ENCODE peak calls at places on chromosomes 12 and 14, in four cellular contexts. B, C, H and J are unnamed samples.

GRCh38 chr12:101793401-101793800 is 37.4 kb downstream of the GNPTAB start:
- DNase-seq in H (no peak), C (peak), B (peak), J (peak)

GRCh38 chr12:40141996-40142395 is 36.1 kb upstream of the SLC2A13 start:
- DNase-seq in H (no peak), B (no peak), C (no peak), J (no peak)

GRCh38 chr12:32881107-32881506 is 15.5 kb downstream of the PKP2 start:
- DNase-seq in C (no peak), H (no peak), B (no peak), J (no peak)

GRCh38 chr12:47123730-47124129 is 44.0 kb upstream of the AMIGO2 start:
- DNase-seq in H (no peak), C (no peak), B (no peak), J (no peak)

GRCh38 chr12:7460375-7461259 is 16.7 kb upstream of the CD163L1 start:
- DNase-seq in C (peak), B (peak), H (peak), J (peak)

GRCh38 chr12:62594771-62595170 is 128.1 kb downstream of the MON2 start:
- DNase-seq in C (no peak), B (no peak), H (no peak), J (no peak)

GRCh38 chr12:117819160-117819559 is 149.6 kb downstream of the KSR2 start:
- DNase-seq in H (no peak), B (no peak), C (no peak), J (no peak)

GRCh38 chr12:112734859-112735258 is 56.7 kb upstream of the RPH3A start:
- DNase-seq in B (no peak), H (no peak), C (no peak), J (no peak)

GRCh38 chr12:2550470-2551090 is 244.2 kb upstream of the FKBP4 start:
- DNase-seq in B (no peak), H (no peak), C (no peak), J (no peak)

GRCh38 chr12:71438670-71439361 is 782 bp upstream of the LGR5 start:
- DNase-seq in C (no peak), B (peak), H (no peak), J (no peak)

GRCh38 chr12:48261773-48262172 is 58.7 kb upstream of the OR10AD1 start:
- DNase-seq in H (no peak), C (no peak), B (no peak), J (no peak)

GRCh38 chr12:64171715-64172114 is 50.4 kb downstream of the KICS2 start:
- DNase-seq in H (no peak), B (peak), C (no peak), J (peak)

GRCh38 chr12:6925543-6926279 is 2.0 kb upstream of the ATN1 start:
- DNase-seq in B (peak), H (peak), C (no peak), J (peak)

GRCh38 chr14:35337557-35338255 is 45.5 kb downstream of the PSMA6 start:
- DNase-seq in B (no peak), H (peak), C (no peak), J (no peak)

GRCh38 chr12:75526655-75527511 is 15.5 kb upstream of the KRR1 start:
- DNase-seq in C (peak), H (no peak), B (peak), J (peak)

GRCh38 chr12:14185441-14186192 is 179.9 kb upstream of the ATF7IP start:
- DNase-seq in C (peak), B (peak), H (peak), J (peak)

GRCh38 chr14:53591816-53592215 is 364.8 kb downstream of the BMP4 start:
- DNase-seq in B (no peak), H (no peak), C (no peak), J (no peak)

GRCh38 chr12:57456145-57456700 is 1.1 kb downstream of the INHBE start:
- DNase-seq in H (peak), B (peak), C (no peak), J (peak)

GRCh38 chr12:31897791-31898503 is 61.3 kb upstream of the RESF1 start:
- DNase-seq in B (peak), H (peak), C (no peak), J (no peak)

GRCh38 chr12:41459815-41460214 is 271.7 kb downstream of the PDZRN4 start:
- DNase-seq in H (no peak), B (no peak), C (no peak), J (no peak)

GRCh38 chr12:41466762-41467270 is 278.7 kb downstream of the PDZRN4 start:
- DNase-seq in B (peak), H (no peak), C (no peak), J (no peak)

GRCh38 chr12:41462312-41462711 is 274.2 kb downstream of the PDZRN4 start:
- DNase-seq in H (no peak), B (no peak), C (no peak), J (no peak)

GRCh38 chr12:41466300-41466699 is 278.2 kb downstream of the PDZRN4 start:
- DNase-seq in H (no peak), C (no peak), B (no peak), J (no peak)

DNA sequence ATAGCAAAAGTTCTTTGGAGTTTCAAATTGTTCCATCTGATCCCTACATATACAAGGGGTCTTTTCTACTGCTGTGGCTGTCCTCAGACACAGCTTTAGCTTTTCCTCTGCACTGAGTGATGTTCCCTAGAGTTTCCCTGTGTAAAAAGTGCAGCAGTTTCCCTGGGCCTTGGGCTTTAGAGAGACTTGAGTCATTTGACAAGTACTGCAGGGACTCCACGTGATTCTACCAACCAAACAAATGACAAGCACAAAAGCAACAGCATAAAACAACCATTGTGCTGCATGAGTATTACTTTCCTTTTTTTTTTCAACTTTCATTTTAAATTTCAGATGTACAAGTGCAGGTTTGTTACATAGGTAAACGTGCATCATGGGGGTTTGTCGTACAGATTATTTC is 272.8 kb downstream of the PDZRN4 start:
- DNase-seq in C (no peak), H (no peak), B (no peak), J (no peak)
- TF ChIP-seq CTCF in C (no peak), H (no peak), B (no peak), J (no peak)

GRCh38 chr12:18589316-18589715 is 148.5 kb downstream of the PLCZ1 start:
- DNase-seq in B (peak), H (no peak), C (no peak), J (peak)
- TF ChIP-seq CTCF in B (peak), H (peak), C (no peak), J (peak)

GRCh38 chr12:108099085-108099484 is 30.0 kb upstream of the WSCD2 start:
- DNase-seq in B (no peak), H (no peak), C (no peak), J (no peak)
- TF ChIP-seq CTCF in B (no peak), H (peak), C (no peak), J (no peak)

GRCh38 chr14:94028450-94028826 is 2.3 kb downstream of the OTUB2 start:
- DNase-seq in C (peak), H (no peak), B (peak), J (no peak)
- TF ChIP-seq CTCF in C (peak), H (no peak), B (no peak), J (no peak)

GRCh38 chr12:28121433-28121832 is 68.8 kb upstream of the CCDC91 start:
- DNase-seq in C (no peak), H (no peak), B (no peak), J (no peak)

GRCh38 chr12:28127455-28127854 is 62.8 kb upstream of the CCDC91 start:
- DNase-seq in B (no peak), H (no peak), C (no peak), J (no peak)

GRCh38 chr12:28121899-28122655 is 68.2 kb upstream of the CCDC91 start:
- DNase-seq in H (no peak), C (no peak), B (no peak), J (no peak)

DNA sequence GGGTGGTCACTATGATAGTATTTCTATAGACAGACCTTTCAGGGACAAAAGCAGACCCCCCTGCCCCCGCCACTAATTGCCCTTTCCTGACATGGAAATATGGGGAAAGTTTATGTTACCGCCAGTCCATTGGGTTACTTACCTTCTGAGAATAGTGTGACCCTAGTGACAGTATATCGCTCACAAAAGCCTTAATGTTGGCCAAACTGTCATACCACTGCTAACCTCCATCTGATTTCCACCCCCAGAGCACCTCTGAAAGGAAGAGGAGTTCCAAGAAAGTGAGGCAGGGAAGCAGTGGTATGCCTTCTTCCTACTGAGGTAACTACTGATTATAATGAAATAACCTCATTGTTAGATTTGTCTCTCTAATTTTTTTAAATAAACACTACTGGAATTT is 67.5 kb upstream of the CCDC91 start:
- DNase-seq in C (no peak), H (no peak), B (no peak), J (no peak)
- TF ChIP-seq CTCF in C (no peak), H (no peak), B (no peak), J (no peak)

DNA sequence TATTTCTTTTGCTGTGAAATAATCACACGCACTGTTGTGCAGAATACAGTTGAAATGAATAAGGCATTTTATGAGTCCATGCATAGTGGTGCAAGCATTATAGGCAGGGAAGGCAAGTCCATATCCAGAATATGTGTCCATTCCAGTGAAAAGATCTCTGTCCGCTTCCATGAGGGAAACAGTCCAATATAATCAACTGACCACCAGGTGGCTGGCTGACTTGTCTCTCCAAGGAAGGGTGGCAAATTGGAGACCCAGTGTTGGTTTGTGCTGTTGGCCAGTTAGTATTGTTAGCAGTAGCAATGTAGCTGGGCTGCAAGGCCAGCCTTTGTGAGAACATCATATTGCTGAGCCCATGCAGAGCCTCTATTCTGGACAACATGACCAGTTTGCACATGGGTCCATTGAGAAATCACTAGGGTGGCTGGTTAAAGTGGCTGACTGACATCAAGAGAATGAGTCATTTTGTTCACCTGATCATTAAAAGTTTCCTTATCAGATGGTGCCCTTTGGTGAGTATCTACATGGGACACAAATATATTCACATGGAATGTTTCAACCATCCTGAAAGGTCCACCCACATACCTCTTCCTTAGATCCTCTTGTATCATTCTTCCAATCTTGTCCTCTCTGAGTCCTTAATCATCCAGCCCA is 17.3 kb upstream of the YAF2 start:
- DNase-seq in C (no peak), H (no peak), B (no peak), J (no peak)
- TF ChIP-seq CTCF in C (no peak), H (peak), B (peak), J (no peak)

GRCh38 chr12:56260380-56260779 is 2.2 kb upstream of the ANKRD52 start:
- DNase-seq in B (no peak), C (no peak), H (no peak), J (no peak)

GRCh38 chr12:56260921-56261320 is 2.7 kb upstream of the ANKRD52 start:
- DNase-seq in C (no peak), H (no peak), B (no peak), J (no peak)

GRCh38 chr12:56258820-56259183 is 618 bp upstream of the ANKRD52 start:
- DNase-seq in C (no peak), B (no peak), H (no peak), J (no peak)

GRCh38 chr12:56258068-56258819 is at the start of gene ANKRD52:
- DNase-seq in C (peak), H (peak), B (peak), J (peak)

GRCh38 chr12:56261503-56262230 is 3.5 kb upstream of the ANKRD52 start:
- DNase-seq in B (peak), H (no peak), C (no peak), J (peak)
- TF ChIP-seq CTCF in B (no peak), H (no peak), C (no peak), J (no peak)

GRCh38 chr14:103055693-103056092 is 1.7 kb downstream of the CDC42BPB start:
- DNase-seq in H (no peak), C (no peak), B (peak), J (no peak)
- TF ChIP-seq CTCF in H (no peak), C (no peak), B (no peak), J (no peak)

GRCh38 chr12:54628186-54628846 is 6.4 kb downstream of the LACRT start:
- DNase-seq in C (no peak), H (no peak), B (no peak), J (no peak)

GRCh38 chr12:54624316-54625279 is 10.1 kb downstream of the LACRT start:
- DNase-seq in B (peak), C (no peak), H (no peak), J (no peak)

GRCh38 chr12:54629925-54630324 is 4.8 kb downstream of the LACRT start:
- DNase-seq in H (no peak), C (no peak), B (no peak), J (no peak)

GRCh38 chr12:54631551-54631950 is 3.1 kb downstream of the LACRT start:
- DNase-seq in H (no peak), B (no peak), C (no peak), J (no peak)

DNA sequence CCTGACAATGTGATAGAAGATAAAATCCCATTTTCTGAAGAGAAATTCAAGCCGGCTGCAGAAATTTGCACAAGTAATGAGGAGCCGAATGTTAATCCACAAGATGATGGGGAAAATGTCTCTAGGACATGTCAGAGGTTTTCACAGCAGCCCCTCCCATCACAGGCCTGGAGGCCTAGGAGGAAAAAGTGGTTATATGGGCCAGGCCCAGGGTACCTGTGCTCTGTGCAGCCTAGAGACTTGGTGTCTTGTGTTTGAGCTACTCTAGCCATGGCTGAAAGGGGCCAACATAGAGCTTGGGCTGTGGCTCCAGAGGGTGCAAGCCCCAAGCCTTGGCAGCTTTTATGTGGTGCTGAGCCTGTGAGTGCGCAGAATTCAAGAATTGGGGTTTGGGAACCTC is 7.4 kb downstream of the LACRT start:
- DNase-seq in C (no peak), B (no peak), H (no peak), J (no peak)
- TF ChIP-seq CTCF in C (no peak), B (no peak), H (no peak), J (no peak)